ENCODE peak calls at places on chromosome 22, in four cellular contexts. K, S, Y and J are unnamed samples.

GRCh38 chr22:42670921-42671709 is 21.9 kb upstream of the CYB5R3 start:
- DNase-seq in K (no peak), S (peak), Y (peak), J (no peak)

GRCh38 chr22:20552450-20552894 is 45.1 kb downstream of the MED15 start:
- DNase-seq in K (peak), S (no peak), Y (peak), J (no peak)

GRCh38 chr22:36922752-36923457 is 9.5 kb downstream of the CSF2RB start:
- DNase-seq in K (no peak), S (no peak), Y (no peak), J (no peak)

GRCh38 chr22:19772673-19773469 is 12.3 kb downstream of the TBX1 start:
- DNase-seq in K (no peak), S (peak), Y (no peak), J (no peak)

GRCh38 chr22:39132871-39133524 is 19.5 kb downstream of the CBX7 start:
- DNase-seq in K (no peak), S (no peak), Y (no peak), J (no peak)

GRCh38 chr22:20232237-20232598 is 35.9 kb downstream of the RTN4R start:
- DNase-seq in K (no peak), S (no peak), Y (no peak), J (no peak)

GRCh38 chr22:40799008-40799407 is 20.1 kb downstream of the SLC25A17 start:
- DNase-seq in K (no peak), S (no peak), Y (no peak), J (no peak)

GRCh38 chr22:32752868-32753520 is 48.5 kb upstream of the TIMP3 start:
- DNase-seq in K (peak), S (no peak), Y (peak), J (peak)

GRCh38 chr22:39959640-39960447 is at the start of gene TMA7B:
- DNase-seq in K (peak), S (peak), Y (no peak), J (no peak)

GRCh38 chr22:33568934-33569496 is 351.3 kb downstream of the LARGE1 start:
- DNase-seq in K (no peak), S (no peak), Y (no peak), J (no peak)

GRCh38 chr22:38729946-38730345 is 24.2 kb downstream of the GTPBP1 start:
- DNase-seq in K (no peak), S (no peak), Y (no peak), J (no peak)

GRCh38 chr22:45226681-45227186 is 14.0 kb downstream of the KIAA0930 start:
- DNase-seq in K (no peak), S (no peak), Y (no peak), J (no peak)

GRCh38 chr22:26681395-26681821 is 24.0 kb downstream of the MIAT start:
- DNase-seq in K (peak), S (no peak), Y (no peak), J (no peak)

GRCh38 chr22:19355413-19356157 is 64.1 kb upstream of the CLTCL1 start:
- DNase-seq in K (no peak), S (no peak), Y (no peak), J (no peak)

GRCh38 chr22:50739894-50740293 is 1.9 kb downstream of the ACR start:
- DNase-seq in K (no peak), S (no peak), Y (no peak), J (no peak)

GRCh38 chr22:33803371-33803770 is 116.9 kb downstream of the LARGE1 start:
- DNase-seq in K (peak), S (no peak), Y (no peak), J (no peak)

GRCh38 chr22:17980013-17980510 is 44.3 kb downstream of the MICAL3 start:
- DNase-seq in K (no peak), S (no peak), Y (no peak), J (no peak)

GRCh38 chr22:31344369-31345330 is 1.5 kb downstream of the PATZ1 start:
- DNase-seq in K (peak), S (peak), Y (peak), J (no peak)

GRCh38 chr22:23796461-23796860 is 9.7 kb downstream of the SMARCB1 start:
- DNase-seq in K (peak), S (no peak), Y (no peak), J (no peak)

GRCh38 chr22:40819741-40820140 is 595 bp upstream of the SLC25A17 start:
- DNase-seq in K (peak), S (no peak), Y (no peak), J (no peak)

GRCh38 chr22:45212992-45213751 is 27.5 kb downstream of the KIAA0930 start:
- DNase-seq in K (peak), S (peak), Y (peak), J (no peak)

GRCh38 chr22:19717181-19717580 is 2.9 kb downstream of the SEPTIN5 start:
- DNase-seq in K (no peak), S (no peak), Y (peak), J (no peak)

GRCh38 chr22:28141614-28142013 is 222.6 kb upstream of the PITPNB start:
- DNase-seq in K (peak), S (no peak), Y (no peak), J (no peak)

GRCh38 chr22:38862375-38863329 is 9.4 kb downstream of the CBX6 start:
- DNase-seq in K (peak), S (peak), Y (peak), J (peak)

GRCh38 chr22:46308283-46308988 is 11.8 kb downstream of the GTSE1 start:
- DNase-seq in K (no peak), S (no peak), Y (no peak), J (no peak)

GRCh38 chr22:49006207-49007012 is 821.3 kb downstream of the BRD1 start:
- DNase-seq in K (no peak), S (no peak), Y (no peak), J (no peak)

GRCh38 chr22:35341090-35341874 is 39.6 kb upstream of the HMOX1 start:
- DNase-seq in K (no peak), S (no peak), Y (no peak), J (no peak)

GRCh38 chr22:23553438-23553837 is 26.7 kb downstream of the IGLL1 start:
- DNase-seq in K (no peak), S (no peak), Y (no peak), J (no peak)

GRCh38 chr22:22037740-22038139 is 55.2 kb upstream of the TOP3B start:
- DNase-seq in K (peak), S (no peak), Y (no peak), J (no peak)

GRCh38 chr22:42114721-42115120 is 15.9 kb downstream of the CYP2D6 start:
- DNase-seq in K (peak), S (no peak), Y (no peak), J (no peak)

GRCh38 chr22:21832291-21833290 is 34.9 kb downstream of the MAPK1 start:
- DNase-seq in K (no peak), S (no peak), Y (peak), J (no peak)

GRCh38 chr22:49310354-49310753 is 517.3 kb downstream of the BRD1 start:
- DNase-seq in K (no peak), S (no peak), Y (no peak), J (no peak)

GRCh38 chr22:23137905-23138520 is 3.8 kb downstream of the RSPH14 start:
- DNase-seq in K (no peak), S (peak), Y (no peak), J (no peak)

GRCh38 chr22:37502342-37503182 is 16.4 kb upstream of the MFNG start:
- DNase-seq in K (no peak), S (no peak), Y (no peak), J (no peak)

GRCh38 chr22:49116021-49116420 is 711.7 kb downstream of the BRD1 start:
- DNase-seq in K (no peak), S (no peak), Y (no peak), J (no peak)

GRCh38 chr22:46769191-46769675 is 6.8 kb downstream of the TBC1D22A start:
- DNase-seq in K (no peak), S (no peak), Y (peak), J (no peak)

GRCh38 chr22:29071261-29072045 is 1.4 kb upstream of the KREMEN1 start:
- DNase-seq in K (peak), S (no peak), Y (peak), J (no peak)

GRCh38 chr22:17114958-17115235 is 6.3 kb downstream of the TMEM121B start:
- DNase-seq in K (no peak), S (no peak), Y (no peak), J (no peak)